ENCODE peak calls at places on chromosomes 16 and 17, in four cellular contexts. F is dermis microvascular lymphatic vessel endothelial cell; K is AG09319; T is activated CD4-positive, alpha-beta memory T cell treated with anti-CD3 and anti-CD28 coated beads, Interleukin-2, amount 10 ng/mL, durations not matched to agents 7 days and 5 days. J is an unnamed sample.
A peak's percentile ranks its signal among the peaks of the same experiment; 100 is the strongest.

GRCh38 chr17:7309628-7310027 is 2.2 kb downstream of the EIF5A start:
- DNase-seq in F (no peak), K (no peak), T (no peak), J (no peak)

GRCh38 chr16:47504599-47504998 is 43.5 kb downstream of the PHKB start:
- DNase-seq in F (no peak), K (no peak), T (no peak), J (no peak)

GRCh38 chr17:1726626-1727257 is 2.2 kb downstream of the WDR81 start:
- DNase-seq in F (no peak), K (no peak), T (no peak), J (no peak)

GRCh38 chr16:57283956-57284205 is 591 bp downstream of the PLLP start:
- DNase-seq in F (no peak), K (no peak), T (no peak), J (no peak)

GRCh38 chr16:86590501-86591144 is 12.3 kb downstream of the FOXL1 start:
- DNase-seq in F (no peak), K (peak; percentile 52), T (no peak), J (no peak)

GRCh38 chr16:10992797-10993196 is 48.4 kb downstream of the CLEC16A start:
- DNase-seq in F (no peak), K (no peak), T (peak; percentile 58), J (no peak)

GRCh38 chr16:50665128-50665878 is 15.8 kb downstream of the SNX20 start:
- DNase-seq in F (peak; percentile 41), K (peak; percentile 5), T (peak; percentile 88), J (peak; percentile 74)

GRCh38 chr17:29115906-29116651 is 64.1 kb downstream of the MYO18A start:
- DNase-seq in F (no peak), K (no peak), T (peak; percentile 43), J (no peak)

GRCh38 chr17:78027121-78027520 is 68.6 kb downstream of the TNRC6C start:
- DNase-seq in F (no peak), K (no peak), T (no peak), J (no peak)

J was measured in GM06990.